ENCODE peak calls at places on chromosome 10, in six cellular contexts. S, Q, N, K, M and V are unnamed samples.

GRCh38 chr10:28505359-28505959 is 27.5 kb upstream of the WAC start:
- DNase-seq in S (no peak), Q (no peak), N (no peak), K (no peak), M (no peak), V (no peak)

GRCh38 chr10:47449102-47449978 is 34.6 kb downstream of the ANXA8 start:
- DNase-seq in S (no peak), Q (no peak), N (no peak), K (no peak), M (no peak), V (no peak)

GRCh38 chr10:126218778-126219649 is 169.3 kb downstream of the ADAM12 start:
- DNase-seq in S (no peak), Q (no peak), N (no peak), K (no peak), M (no peak), V (no peak)

GRCh38 chr10:6065845-6066244 is 3.7 kb upstream of the IL2RA start:
- DNase-seq in S (no peak), Q (no peak), N (no peak), K (peak; percentile 34), M (no peak), V (no peak)

GRCh38 chr10:72276421-72277339 is 3.0 kb downstream of the DDIT4 start:
- DNase-seq in S (no peak), Q (no peak), N (peak; percentile 39), K (peak; percentile 91), M (no peak), V (no peak)

GRCh38 chr10:48493083-48493871 is 111.6 kb downstream of the ARHGAP22 start:
- DNase-seq in S (no peak), Q (no peak), N (no peak), K (no peak), M (no peak), V (no peak)

GRCh38 chr10:102298899-102299298 is 53.6 kb downstream of the GBF1 start:
- DNase-seq in S (no peak), Q (no peak), N (no peak), K (no peak), M (no peak), V (no peak)

GRCh38 chr10:7559447-7559846 is 107.3 kb downstream of the ITIH5 start:
- DNase-seq in S (no peak), Q (no peak), N (no peak), K (no peak), M (no peak), V (no peak)

GRCh38 chr10:32938554-32939061 is 19.4 kb downstream of the ITGB1 start:
- DNase-seq in S (peak; percentile 37), Q (peak; percentile 61), N (peak; percentile 40), K (no peak), M (no peak), V (no peak)

GRCh38 chr10:35127289-35127891 is 744 bp downstream of the CREM start:
- DNase-seq in S (no peak), Q (peak; percentile 84), N (peak; percentile 59), K (peak; percentile 76), M (peak; percentile 9), V (peak; percentile 55)

GRCh38 chr10:35700490-35700887 is 58.4 kb upstream of the FZD8 start:
- DNase-seq in S (no peak), Q (no peak), N (peak; percentile 75), K (no peak), M (no peak), V (no peak)

GRCh38 chr10:77638766-77639101 is 1.1 kb upstream of the KCNMA1 start:
- DNase-seq in S (no peak), Q (no peak), N (peak; percentile 23), K (no peak), M (no peak), V (no peak)

GRCh38 chr10:48456361-48456804 is 148.5 kb downstream of the ARHGAP22 start:
- DNase-seq in S (no peak), Q (peak; percentile 69), N (peak; percentile 12), K (no peak), M (no peak), V (peak; percentile 35)

GRCh38 chr10:55024718-55025117 is 223.7 kb upstream of the PCDH15 start:
- DNase-seq in S (no peak), Q (no peak), N (no peak), K (no peak), M (no peak), V (no peak)

GRCh38 chr10:80530251-80530650 is 7.5 kb upstream of the SH2D4B start:
- DNase-seq in S (no peak), Q (peak; percentile 55), N (no peak), K (peak; percentile 53), M (no peak), V (no peak)

GRCh38 chr10:3526721-3527120 is 258.3 kb downstream of the KLF6 start:
- DNase-seq in S (no peak), Q (no peak), N (no peak), K (peak; percentile 90), M (no peak), V (no peak)

GRCh38 chr10:50326757-50327701 is 75.7 kb upstream of the ASAH2 start:
- DNase-seq in S (no peak), Q (no peak), N (no peak), K (peak; percentile 85), M (no peak), V (no peak)

DNA sequence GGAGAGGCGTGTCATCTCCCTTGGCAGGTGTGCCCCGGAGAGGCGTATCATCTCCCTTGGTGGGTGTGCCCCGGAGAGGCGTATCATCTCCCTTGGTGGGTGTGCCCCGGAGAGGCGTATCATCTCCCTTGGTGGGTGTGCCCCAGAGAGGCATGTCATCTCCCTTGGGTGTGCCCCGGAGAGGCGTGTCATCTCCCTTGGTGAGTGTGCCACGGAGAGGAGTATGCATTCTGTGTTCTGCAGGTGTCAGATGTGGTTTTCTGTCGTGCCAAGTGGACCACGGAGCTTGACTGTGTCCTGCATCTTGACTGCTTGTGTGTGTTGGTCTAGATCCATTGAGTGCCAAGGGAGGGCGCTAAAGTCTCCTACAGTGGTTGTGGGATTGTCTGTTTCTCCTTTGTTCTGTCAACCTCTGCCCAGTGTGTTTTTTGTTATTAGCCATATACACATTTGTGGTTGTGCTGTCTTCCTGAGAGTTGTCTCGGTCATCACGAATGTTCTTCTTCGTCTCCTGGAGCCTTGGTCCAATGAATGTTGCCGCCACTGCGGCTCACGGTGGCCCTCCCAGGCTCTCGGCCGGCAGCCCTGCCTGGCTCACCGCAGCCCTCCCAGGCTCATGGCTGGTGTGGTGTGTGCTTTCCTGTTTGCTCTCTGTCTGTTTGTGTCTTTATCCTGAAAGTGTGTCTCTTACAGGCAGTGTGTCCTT is 96.8 kb downstream of the INPP5A start:
- DNase-seq in S (peak; percentile 33), Q (peak; percentile 49), N (peak; percentile 48), K (no peak), M (no peak), V (no peak)
- TF ChIP-seq CTCF in S (peak; percentile 18), Q (no peak), N (peak; percentile 41), K (no peak), M (no peak), V (no peak)

GRCh38 chr10:13810536-13810935 is 223.8 kb downstream of the PRPF18 start:
- DNase-seq in S (no peak), Q (no peak), N (no peak), K (no peak), M (no peak), V (no peak)
- TF ChIP-seq CTCF in S (no peak), Q (no peak), N (no peak), K (no peak), M (no peak), V (no peak)

GRCh38 chr10:52170776-52171175 is 143.3 kb upstream of the DKK1 start:
- DNase-seq in S (no peak), Q (no peak), N (peak; percentile 88), K (no peak), M (no peak), V (no peak)

GRCh38 chr10:52172581-52172980 is 141.5 kb upstream of the DKK1 start:
- DNase-seq in S (peak; percentile 17), Q (no peak), N (peak; percentile 70), K (peak; percentile 15), M (no peak), V (no peak)
- TF ChIP-seq CTCF in S (peak; percentile 40), Q (peak; percentile 17), N (peak; percentile 49), K (peak; percentile 19), M (no peak), V (no peak)

DNA sequence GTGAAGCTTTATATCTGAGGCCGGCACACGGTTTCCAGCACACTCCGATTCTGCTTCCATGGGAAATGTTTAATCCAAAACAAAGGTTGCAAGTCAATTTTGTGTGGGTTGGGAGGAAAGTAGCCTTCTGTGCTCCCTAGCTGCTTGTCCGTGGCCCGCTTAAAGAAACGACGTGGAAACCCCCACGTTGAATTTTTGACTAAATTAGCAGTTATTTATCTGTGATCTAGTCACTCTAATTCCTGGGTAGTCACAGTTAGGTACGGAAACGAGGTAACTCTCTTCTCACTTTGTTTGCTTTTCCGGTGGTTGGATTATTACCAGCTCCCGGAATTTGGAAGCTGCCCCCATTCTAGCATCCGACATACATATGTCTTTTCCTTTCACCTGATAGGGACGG is 10.0 kb upstream of the CELF2 start:
- DNase-seq in S (no peak), Q (no peak), N (no peak), K (no peak), M (no peak), V (no peak)
- TF ChIP-seq CTCF in S (no peak), Q (no peak), N (no peak), K (no peak), M (no peak), V (no peak)

GRCh38 chr10:68576118-68576517 is 16.0 kb downstream of the TET1 start:
- DNase-seq in S (peak; percentile 36), Q (no peak), N (peak; percentile 58), K (no peak), M (no peak), V (peak; percentile 15)
- TF ChIP-seq CTCF in S (peak; percentile 44), Q (no peak), N (peak; percentile 52), K (no peak), M (no peak), V (no peak)